ENCODE peak calls at places on chromosomes 7 and 10, in five cellular contexts. F, C, N, W and B are unnamed samples.

GRCh38 chr10:122181055-122181732 is 89.9 kb upstream of the BTBD16 start:
- DNase-seq in W (no peak), C (no peak), N (no peak), F (no peak), B (no peak)

GRCh38 chr7:79820387-79820786 is 314.2 kb upstream of the GNAI1 start:
- DNase-seq in W (no peak), N (no peak), C (peak), F (no peak), B (no peak)

GRCh38 chr10:132885451-132886210 is 56.7 kb downstream of the CFAP46 start:
- DNase-seq in W (no peak), C (no peak), F (no peak), N (no peak), B (no peak)

GRCh38 chr7:158246960-158247673 is 340.5 kb downstream of the PTPRN2 start:
- DNase-seq in W (peak), C (no peak), F (no peak), N (no peak), B (no peak)

GRCh38 chr10:90614631-90615030 is 243.2 kb downstream of the HTR7 start:
- DNase-seq in N (no peak), C (no peak), W (no peak), F (no peak), B (no peak)

GRCh38 chr7:117565226-117565625 is 85.4 kb downstream of the CFTR start:
- DNase-seq in N (no peak), F (no peak), W (no peak), C (no peak), B (no peak)

GRCh38 chr10:104306897-104307296 is 31.4 kb downstream of the ITPRIP start:
- DNase-seq in F (no peak), W (no peak), N (no peak), C (no peak), B (no peak)

GRCh38 chr7:101900103-101900502 is 82.7 kb downstream of the CUX1 start:
- DNase-seq in F (no peak), W (no peak), N (no peak), C (peak), B (no peak)

GRCh38 chr7:194996-195829 is 2.8 kb downstream of the FAM20C start:
- DNase-seq in C (no peak), N (peak), W (no peak), F (no peak), B (no peak)

GRCh38 chr10:58701398-58702135 is 188.9 kb downstream of the BICC1 start:
- DNase-seq in F (no peak), C (no peak), N (no peak), W (no peak), B (no peak)

GRCh38 chr10:70499829-70500167 is 21.2 kb downstream of the PALD1 start:
- DNase-seq in F (no peak), C (no peak), W (no peak), N (no peak), B (no peak)

GRCh38 chr10:80485410-80486135 is 31.5 kb downstream of the TSPAN14 start:
- DNase-seq in N (no peak), C (no peak), W (peak), F (no peak), B (no peak)

GRCh38 chr10:127148066-127148932 is 48.1 kb downstream of the INSYN2A start:
- DNase-seq in W (no peak), F (no peak), C (no peak), N (no peak), B (no peak)

GRCh38 chr10:70565556-70566514 is 36.7 kb downstream of the PRF1 start:
- DNase-seq in F (no peak), C (no peak), W (no peak), N (no peak), B (no peak)

GRCh38 chr10:114682121-114682520 is 24.0 kb upstream of the ABLIM1 start:
- DNase-seq in W (no peak), F (no peak), C (no peak), N (no peak), B (no peak)
- H3K27ac ChIP-seq in W (peak), F (no peak), C (peak), N (no peak), B (no peak)

GRCh38 chr10:1328951-1329614 is 272.9 kb downstream of the WDR37 start:
- DNase-seq in W (no peak), C (no peak), N (no peak), F (no peak), B (no peak)
- H3K27ac ChIP-seq in W (no peak), C (no peak), N (no peak), F (no peak), B (no peak)

GRCh38 chr10:114691442-114691941 is 33.4 kb upstream of the ABLIM1 start:
- DNase-seq in W (no peak), F (no peak), N (peak), C (no peak), B (no peak)
- H3K27ac ChIP-seq in W (no peak), F (no peak), N (no peak), C (no peak), B (peak)

DNA sequence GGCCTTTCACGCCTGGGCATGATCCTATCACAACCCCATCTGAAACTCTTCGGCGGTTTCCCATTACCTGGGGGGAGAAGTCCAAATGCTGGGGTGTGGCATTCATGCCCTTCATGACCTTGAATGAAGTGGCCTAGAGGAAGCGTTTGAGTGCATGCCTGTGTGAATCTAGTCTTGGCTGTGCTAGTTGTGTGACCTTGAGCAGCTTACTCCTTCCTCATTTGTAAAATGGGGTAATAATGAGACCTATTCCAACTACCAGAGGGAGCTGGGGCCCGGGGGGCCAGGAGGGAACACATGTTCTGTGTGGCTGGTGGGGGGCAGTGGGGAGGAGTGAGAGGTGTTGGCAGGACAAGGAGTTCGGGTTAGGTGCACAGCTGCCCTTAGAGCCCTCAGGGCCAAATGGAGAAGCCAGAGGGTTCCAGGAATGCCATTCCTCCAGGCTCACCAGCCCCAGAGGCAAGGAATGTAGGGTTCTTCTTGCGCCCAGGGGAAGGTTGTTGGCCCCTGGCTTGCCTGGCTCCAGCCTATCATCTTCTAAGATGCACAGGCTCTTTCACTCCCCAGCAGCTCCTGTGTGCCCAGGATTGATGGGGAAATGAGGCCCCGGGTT is 21.3 kb upstream of the TBRG4 start:
- DNase-seq in N (no peak), C (no peak), W (no peak), F (no peak), B (no peak)
- H3K27ac ChIP-seq in N (no peak), C (no peak), W (no peak), F (no peak), B (no peak)

GRCh38 chr7:73683916-73684693 is 708 bp downstream of the BUD23 start:
- DNase-seq in F (no peak), W (no peak), N (no peak), C (no peak), B (no peak)
- H3K27ac ChIP-seq in F (peak), W (peak), N (peak), C (peak), B (peak)

DNA sequence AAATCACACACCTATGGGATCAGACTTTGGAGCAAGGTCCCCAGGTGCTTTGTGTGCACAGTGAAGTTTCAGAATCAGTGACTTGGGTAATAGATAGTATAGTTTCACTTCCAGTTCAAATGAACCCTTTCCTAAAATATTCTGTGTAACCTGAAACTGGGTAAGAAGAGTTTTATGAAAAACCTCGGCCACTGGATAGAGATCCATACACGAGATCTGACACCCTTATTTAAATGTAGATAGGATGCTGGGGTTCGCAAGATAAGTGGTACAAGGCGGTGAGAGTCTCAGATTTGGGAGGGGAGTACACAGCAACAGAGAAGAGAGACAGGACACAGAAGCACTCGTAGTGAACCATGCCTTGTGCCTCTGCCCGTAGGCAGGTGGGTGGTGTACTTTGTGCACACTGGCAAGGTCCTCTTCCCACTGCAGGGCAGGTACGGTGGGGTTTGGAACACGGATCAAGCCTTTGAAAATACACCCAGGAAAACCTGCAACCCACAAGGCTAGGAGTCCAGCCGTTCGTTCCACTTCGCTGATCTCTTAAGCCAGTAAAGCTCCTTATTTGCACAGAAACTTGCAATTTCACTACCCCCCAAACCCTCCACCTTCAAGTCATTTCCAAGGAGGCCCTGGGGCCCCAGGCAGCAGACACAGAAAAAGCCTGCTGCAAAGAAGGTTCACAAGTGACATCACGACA is 162.8 kb downstream of the USP6NL start:
- DNase-seq in C (no peak), N (no peak), W (no peak), F (no peak), B (no peak)
- H3K27ac ChIP-seq in C (no peak), N (no peak), W (no peak), F (no peak), B (no peak)

GRCh38 chr7:116545411-116545993 is 20.7 kb downstream of the CAV1 start:
- DNase-seq in F (no peak), C (no peak), N (no peak), W (no peak), B (no peak)

GRCh38 chr7:116546054-116546453 is 21.2 kb downstream of the CAV1 start:
- DNase-seq in W (no peak), N (no peak), F (no peak), C (no peak), B (no peak)

GRCh38 chr7:116543664-116544063 is 18.8 kb downstream of the CAV1 start:
- DNase-seq in C (no peak), W (no peak), F (no peak), N (no peak), B (no peak)

GRCh38 chr7:116542618-116543017 is 17.8 kb downstream of the CAV1 start:
- DNase-seq in N (no peak), C (no peak), W (no peak), F (no peak), B (no peak)

GRCh38 chr7:116544488-116544887 is 19.7 kb downstream of the CAV1 start:
- DNase-seq in N (no peak), W (no peak), C (no peak), F (no peak), B (no peak)
- H3K27ac ChIP-seq in N (no peak), W (peak), C (no peak), F (no peak), B (no peak)

GRCh38 chr10:29522038-29522855 is 112.5 kb downstream of the SVIL start:
- DNase-seq in C (no peak), F (no peak), N (no peak), W (no peak), B (no peak)
- H3K27ac ChIP-seq in C (no peak), F (no peak), N (no peak), W (peak), B (no peak)

DNA sequence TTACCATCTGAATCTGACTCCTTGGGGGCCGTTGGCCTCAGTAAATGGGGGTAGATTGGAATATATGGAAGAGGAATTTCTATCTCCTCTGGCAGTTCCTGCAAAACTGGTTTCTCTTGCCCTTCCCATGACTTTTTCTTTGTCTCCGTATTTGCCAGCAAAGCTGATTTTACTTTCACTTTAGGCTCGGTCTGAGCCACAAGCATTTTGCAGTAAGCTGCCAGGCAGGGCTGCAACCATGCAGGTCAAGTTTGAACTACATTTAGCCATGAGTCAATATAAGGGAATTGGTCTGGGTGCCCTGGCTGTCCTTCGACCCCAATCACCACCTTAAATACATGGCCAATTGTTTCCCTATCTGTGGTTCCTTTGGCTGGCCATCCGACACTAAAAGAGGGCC is 104.3 kb downstream of the TRIM24 start:
- DNase-seq in C (no peak), W (peak), N (peak), F (no peak), B (no peak)
- H3K27ac ChIP-seq in C (no peak), W (peak), N (peak), F (no peak), B (no peak)